ENCODE peak calls at places on chromosome 4, in seven cellular contexts. One of them, this sample, is unnamed.

GRCh38 chr4:25549413-25549812 is 106.2 kb upstream of the SLC34A2 start:
- DNase-seq in AG08396: no peak
- DNase-seq in activated gamma-delta T cell treated with anti-CD3 and anti-CD28 coated beads, Interleukin-2, amount 50 U/mL, for 16 hours: no peak
- DNase-seq in H1: no peak
- DNase-seq in T-helper 2 cell: no peak
- DNase-seq in fibroblast of lung: no peak
- DNase-seq in cortex of kidney: no peak
- DNase-seq in this sample: no peak

GRCh38 chr4:20474119-20474518 is 222.4 kb downstream of the SLIT2 start:
- DNase-seq in AG08396: peak
- DNase-seq in activated gamma-delta T cell treated with anti-CD3 and anti-CD28 coated beads, Interleukin-2, amount 50 U/mL, for 16 hours: no peak
- DNase-seq in T-helper 2 cell: no peak
- DNase-seq in cortex of kidney: no peak
- DNase-seq in H1: no peak
- DNase-seq in fibroblast of lung: peak
- DNase-seq in this sample: no peak

GRCh38 chr4:55002431-55002830 is 123.0 kb downstream of the KDR start:
- DNase-seq in cortex of kidney: no peak
- DNase-seq in activated gamma-delta T cell treated with anti-CD3 and anti-CD28 coated beads, Interleukin-2, amount 50 U/mL, for 16 hours: no peak
- DNase-seq in AG08396: no peak
- DNase-seq in H1: no peak
- DNase-seq in T-helper 2 cell: no peak
- DNase-seq in fibroblast of lung: no peak
- DNase-seq in this sample: no peak

GRCh38 chr4:71634364-71634763 is 149.5 kb downstream of the GC start:
- DNase-seq in H1: no peak
- DNase-seq in AG08396: no peak
- DNase-seq in activated gamma-delta T cell treated with anti-CD3 and anti-CD28 coated beads, Interleukin-2, amount 50 U/mL, for 16 hours: no peak
- DNase-seq in T-helper 2 cell: no peak
- DNase-seq in fibroblast of lung: no peak
- DNase-seq in cortex of kidney: no peak
- DNase-seq in this sample: no peak

GRCh38 chr4:66820681-66821080 is 724.6 kb downstream of the CENPC start:
- DNase-seq in activated gamma-delta T cell treated with anti-CD3 and anti-CD28 coated beads, Interleukin-2, amount 50 U/mL, for 16 hours: no peak
- DNase-seq in AG08396: no peak
- DNase-seq in fibroblast of lung: no peak
- DNase-seq in cortex of kidney: no peak
- DNase-seq in T-helper 2 cell: no peak
- DNase-seq in H1: no peak
- DNase-seq in this sample: no peak

GRCh38 chr4:25313194-25313895 is 771 bp downstream of the ZCCHC4 start:
- DNase-seq in H1: no peak
- DNase-seq in fibroblast of lung: no peak
- DNase-seq in T-helper 2 cell: no peak
- DNase-seq in activated gamma-delta T cell treated with anti-CD3 and anti-CD28 coated beads, Interleukin-2, amount 50 U/mL, for 16 hours: no peak
- DNase-seq in cortex of kidney: no peak
- DNase-seq in AG08396: no peak
- DNase-seq in this sample: no peak

GRCh38 chr4:128600410-128600809 is 209.1 kb upstream of the JADE1 start:
- DNase-seq in cortex of kidney: no peak
- DNase-seq in activated gamma-delta T cell treated with anti-CD3 and anti-CD28 coated beads, Interleukin-2, amount 50 U/mL, for 16 hours: no peak
- DNase-seq in T-helper 2 cell: no peak
- DNase-seq in fibroblast of lung: peak
- DNase-seq in AG08396: no peak
- DNase-seq in H1: peak
- DNase-seq in this sample: no peak

GRCh38 chr4:123444298-123444731 is 47.7 kb downstream of the SPRY1 start:
- DNase-seq in H1: peak
- DNase-seq in fibroblast of lung: peak
- DNase-seq in cortex of kidney: no peak
- DNase-seq in T-helper 2 cell: no peak
- DNase-seq in AG08396: peak
- DNase-seq in activated gamma-delta T cell treated with anti-CD3 and anti-CD28 coated beads, Interleukin-2, amount 50 U/mL, for 16 hours: no peak
- DNase-seq in this sample: peak

GRCh38 chr4:93469560-93469959 is 359.0 kb upstream of the ATOH1 start:
- DNase-seq in cortex of kidney: no peak
- DNase-seq in fibroblast of lung: no peak
- DNase-seq in H1: no peak
- DNase-seq in T-helper 2 cell: no peak
- DNase-seq in AG08396: no peak
- DNase-seq in activated gamma-delta T cell treated with anti-CD3 and anti-CD28 coated beads, Interleukin-2, amount 50 U/mL, for 16 hours: no peak
- DNase-seq in this sample: no peak

GRCh38 chr4:114192854-114193253 is 213.4 kb upstream of the ARSJ start:
- DNase-seq in activated gamma-delta T cell treated with anti-CD3 and anti-CD28 coated beads, Interleukin-2, amount 50 U/mL, for 16 hours: no peak
- DNase-seq in fibroblast of lung: no peak
- DNase-seq in AG08396: no peak
- DNase-seq in H1: no peak
- DNase-seq in T-helper 2 cell: no peak
- DNase-seq in cortex of kidney: no peak
- DNase-seq in this sample: no peak

GRCh38 chr4:1041936-1042330 is 30.5 kb downstream of the FGFRL1 start:
- DNase-seq in fibroblast of lung: no peak
- DNase-seq in T-helper 2 cell: no peak
- DNase-seq in H1: no peak
- DNase-seq in cortex of kidney: no peak
- DNase-seq in activated gamma-delta T cell treated with anti-CD3 and anti-CD28 coated beads, Interleukin-2, amount 50 U/mL, for 16 hours: no peak
- DNase-seq in AG08396: no peak
- DNase-seq in this sample: no peak

GRCh38 chr4:26022346-26022891 is 108.4 kb downstream of the SMIM20 start:
- DNase-seq in T-helper 2 cell: no peak
- DNase-seq in cortex of kidney: no peak
- DNase-seq in activated gamma-delta T cell treated with anti-CD3 and anti-CD28 coated beads, Interleukin-2, amount 50 U/mL, for 16 hours: no peak
- DNase-seq in H1: no peak
- DNase-seq in AG08396: peak
- DNase-seq in fibroblast of lung: peak
- DNase-seq in this sample: no peak

GRCh38 chr4:39452860-39453587 is 5.7 kb downstream of the RPL9 start:
- DNase-seq in AG08396: no peak
- DNase-seq in cortex of kidney: no peak
- DNase-seq in T-helper 2 cell: no peak
- DNase-seq in fibroblast of lung: no peak
- DNase-seq in activated gamma-delta T cell treated with anti-CD3 and anti-CD28 coated beads, Interleukin-2, amount 50 U/mL, for 16 hours: no peak
- DNase-seq in H1: no peak
- DNase-seq in this sample: no peak

GRCh38 chr4:85398276-85398675 is 76.7 kb upstream of the ARHGAP24 start:
- DNase-seq in cortex of kidney: no peak
- DNase-seq in H1: no peak
- DNase-seq in AG08396: peak
- DNase-seq in activated gamma-delta T cell treated with anti-CD3 and anti-CD28 coated beads, Interleukin-2, amount 50 U/mL, for 16 hours: no peak
- DNase-seq in fibroblast of lung: peak
- DNase-seq in T-helper 2 cell: no peak
- DNase-seq in this sample: no peak

GRCh38 chr4:47531241-47531953 is 46.3 kb downstream of the ATP10D start:
- DNase-seq in activated gamma-delta T cell treated with anti-CD3 and anti-CD28 coated beads, Interleukin-2, amount 50 U/mL, for 16 hours: peak
- DNase-seq in AG08396: peak
- DNase-seq in fibroblast of lung: peak
- DNase-seq in cortex of kidney: no peak
- DNase-seq in H1: no peak
- DNase-seq in T-helper 2 cell: no peak
- DNase-seq in this sample: peak

GRCh38 chr4:125016892-125017299 is 297.9 kb upstream of the FAT4 start:
- DNase-seq in H1: no peak
- DNase-seq in T-helper 2 cell: no peak
- DNase-seq in fibroblast of lung: no peak
- DNase-seq in cortex of kidney: no peak
- DNase-seq in activated gamma-delta T cell treated with anti-CD3 and anti-CD28 coated beads, Interleukin-2, amount 50 U/mL, for 16 hours: no peak
- DNase-seq in AG08396: no peak
- DNase-seq in this sample: no peak

GRCh38 chr4:101953949-101954348 is 163.4 kb downstream of the BANK1 start:
- DNase-seq in H1: no peak
- DNase-seq in cortex of kidney: no peak
- DNase-seq in T-helper 2 cell: no peak
- DNase-seq in activated gamma-delta T cell treated with anti-CD3 and anti-CD28 coated beads, Interleukin-2, amount 50 U/mL, for 16 hours: no peak
- DNase-seq in AG08396: peak
- DNase-seq in fibroblast of lung: peak
- DNase-seq in this sample: no peak

GRCh38 chr4:149465941-149466340 is 349.7 kb downstream of the IQCM start:
- DNase-seq in H1: no peak
- DNase-seq in cortex of kidney: no peak
- DNase-seq in AG08396: no peak
- DNase-seq in activated gamma-delta T cell treated with anti-CD3 and anti-CD28 coated beads, Interleukin-2, amount 50 U/mL, for 16 hours: no peak
- DNase-seq in T-helper 2 cell: no peak
- DNase-seq in fibroblast of lung: peak
- DNase-seq in this sample: no peak

GRCh38 chr4:26179316-26179760 is 141.5 kb upstream of the RBPJ start:
- DNase-seq in AG08396: no peak
- DNase-seq in H1: no peak
- DNase-seq in cortex of kidney: no peak
- DNase-seq in fibroblast of lung: peak
- DNase-seq in T-helper 2 cell: no peak
- DNase-seq in activated gamma-delta T cell treated with anti-CD3 and anti-CD28 coated beads, Interleukin-2, amount 50 U/mL, for 16 hours: no peak
- DNase-seq in this sample: no peak

GRCh38 chr4:52091811-52092210 is 40.7 kb downstream of the SPATA18 start:
- DNase-seq in fibroblast of lung: peak
- DNase-seq in cortex of kidney: no peak
- DNase-seq in activated gamma-delta T cell treated with anti-CD3 and anti-CD28 coated beads, Interleukin-2, amount 50 U/mL, for 16 hours: no peak
- DNase-seq in T-helper 2 cell: no peak
- DNase-seq in AG08396: peak
- DNase-seq in H1: no peak
- DNase-seq in this sample: no peak

GRCh38 chr4:74428278-74428677 is 16.7 kb upstream of the AREG start:
- DNase-seq in T-helper 2 cell: no peak
- DNase-seq in AG08396: no peak
- DNase-seq in H1: no peak
- DNase-seq in fibroblast of lung: no peak
- DNase-seq in cortex of kidney: no peak
- DNase-seq in activated gamma-delta T cell treated with anti-CD3 and anti-CD28 coated beads, Interleukin-2, amount 50 U/mL, for 16 hours: no peak
- DNase-seq in this sample: no peak

GRCh38 chr4:173531085-173531965 is 1.3 kb upstream of the HAND2 start:
- DNase-seq in H1: peak
- DNase-seq in fibroblast of lung: no peak
- DNase-seq in cortex of kidney: no peak
- DNase-seq in activated gamma-delta T cell treated with anti-CD3 and anti-CD28 coated beads, Interleukin-2, amount 50 U/mL, for 16 hours: no peak
- DNase-seq in T-helper 2 cell: no peak
- DNase-seq in AG08396: peak
- DNase-seq in this sample: no peak

GRCh38 chr4:117574085-117574484 is 460.2 kb upstream of the NDST3 start:
- DNase-seq in AG08396: no peak
- DNase-seq in T-helper 2 cell: no peak
- DNase-seq in activated gamma-delta T cell treated with anti-CD3 and anti-CD28 coated beads, Interleukin-2, amount 50 U/mL, for 16 hours: no peak
- DNase-seq in H1: no peak
- DNase-seq in fibroblast of lung: no peak
- DNase-seq in cortex of kidney: no peak
- DNase-seq in this sample: no peak

GRCh38 chr4:145933134-145933533 is 5.5 kb downstream of the ZNF827 start:
- DNase-seq in T-helper 2 cell: no peak
- DNase-seq in H1: no peak
- DNase-seq in fibroblast of lung: peak
- DNase-seq in activated gamma-delta T cell treated with anti-CD3 and anti-CD28 coated beads, Interleukin-2, amount 50 U/mL, for 16 hours: no peak
- DNase-seq in AG08396: no peak
- DNase-seq in cortex of kidney: no peak
- DNase-seq in this sample: no peak

GRCh38 chr4:41976775-41977516 is 4.6 kb upstream of the DCAF4L1 start:
- DNase-seq in H1: no peak
- DNase-seq in fibroblast of lung: no peak
- DNase-seq in T-helper 2 cell: no peak
- DNase-seq in cortex of kidney: no peak
- DNase-seq in AG08396: no peak
- DNase-seq in activated gamma-delta T cell treated with anti-CD3 and anti-CD28 coated beads, Interleukin-2, amount 50 U/mL, for 16 hours: no peak
- DNase-seq in this sample: no peak

GRCh38 chr4:8534129-8534528 is 46.1 kb upstream of the GPR78 start:
- DNase-seq in activated gamma-delta T cell treated with anti-CD3 and anti-CD28 coated beads, Interleukin-2, amount 50 U/mL, for 16 hours: no peak
- DNase-seq in cortex of kidney: no peak
- DNase-seq in T-helper 2 cell: no peak
- DNase-seq in AG08396: no peak
- DNase-seq in H1: peak
- DNase-seq in fibroblast of lung: peak
- DNase-seq in this sample: no peak

GRCh38 chr4:55086561-55086960 is 38.8 kb downstream of the KDR start:
- DNase-seq in fibroblast of lung: no peak
- DNase-seq in activated gamma-delta T cell treated with anti-CD3 and anti-CD28 coated beads, Interleukin-2, amount 50 U/mL, for 16 hours: no peak
- DNase-seq in cortex of kidney: no peak
- DNase-seq in AG08396: no peak
- DNase-seq in T-helper 2 cell: no peak
- DNase-seq in H1: no peak
- DNase-seq in this sample: no peak

GRCh38 chr4:10728016-10728415 is 43.4 kb upstream of the CLNK start:
- DNase-seq in cortex of kidney: no peak
- DNase-seq in AG08396: no peak
- DNase-seq in H1: no peak
- DNase-seq in activated gamma-delta T cell treated with anti-CD3 and anti-CD28 coated beads, Interleukin-2, amount 50 U/mL, for 16 hours: no peak
- DNase-seq in fibroblast of lung: no peak
- DNase-seq in T-helper 2 cell: no peak
- DNase-seq in this sample: peak

GRCh38 chr4:149754526-149754925 is 61.1 kb downstream of the IQCM start:
- DNase-seq in cortex of kidney: no peak
- DNase-seq in H1: no peak
- DNase-seq in AG08396: peak
- DNase-seq in T-helper 2 cell: no peak
- DNase-seq in fibroblast of lung: peak
- DNase-seq in activated gamma-delta T cell treated with anti-CD3 and anti-CD28 coated beads, Interleukin-2, amount 50 U/mL, for 16 hours: no peak
- DNase-seq in this sample: no peak

GRCh38 chr4:10715696-10716095 is 31.1 kb upstream of the CLNK start:
- DNase-seq in fibroblast of lung: peak
- DNase-seq in AG08396: peak
- DNase-seq in T-helper 2 cell: no peak
- DNase-seq in cortex of kidney: no peak
- DNase-seq in activated gamma-delta T cell treated with anti-CD3 and anti-CD28 coated beads, Interleukin-2, amount 50 U/mL, for 16 hours: no peak
- DNase-seq in H1: no peak
- DNase-seq in this sample: no peak

GRCh38 chr4:73730292-73730691 is 10.1 kb upstream of the CXCL8 start:
- DNase-seq in activated gamma-delta T cell treated with anti-CD3 and anti-CD28 coated beads, Interleukin-2, amount 50 U/mL, for 16 hours: no peak
- DNase-seq in H1: no peak
- DNase-seq in T-helper 2 cell: no peak
- DNase-seq in cortex of kidney: no peak
- DNase-seq in AG08396: no peak
- DNase-seq in fibroblast of lung: no peak
- DNase-seq in this sample: no peak

GRCh38 chr4:124938836-124939235 is 226.3 kb upstream of the ANKRD50 start:
- DNase-seq in activated gamma-delta T cell treated with anti-CD3 and anti-CD28 coated beads, Interleukin-2, amount 50 U/mL, for 16 hours: no peak
- DNase-seq in AG08396: no peak
- DNase-seq in T-helper 2 cell: no peak
- DNase-seq in cortex of kidney: no peak
- DNase-seq in fibroblast of lung: no peak
- DNase-seq in H1: no peak
- DNase-seq in this sample: no peak

GRCh38 chr4:2248821-2249261 is 6.9 kb upstream of the HAUS3 start:
- DNase-seq in activated gamma-delta T cell treated with anti-CD3 and anti-CD28 coated beads, Interleukin-2, amount 50 U/mL, for 16 hours: no peak
- DNase-seq in AG08396: peak
- DNase-seq in fibroblast of lung: no peak
- DNase-seq in cortex of kidney: no peak
- DNase-seq in H1: no peak
- DNase-seq in T-helper 2 cell: peak
- DNase-seq in this sample: no peak